ENCODE peak calls at places on chromosomes 4 and X, in nine cellular contexts. P is T1000; M is activated naive CD4-positive, alpha-beta T cell; R is amniotic epithelial cell; G is NCI-H1092; S is CD4-positive, alpha-beta T cell; W is HAP-1; Z is sigmoid colon; J is HEK293T. K is an unnamed sample.
A peak's percentile ranks its signal among the peaks of the same experiment; 100 is the strongest.

GRCh38 chr4:73653695-73654106 is 33.5 kb upstream of the RASSF6 start:
- DNase-seq in P (no peak), M (no peak), R (peak; percentile 63), G (peak; percentile 73), S (no peak), W (peak; percentile 11), Z (no peak), J (peak; percentile 69), K (no peak)

GRCh38 chr4:52939739-52940138 is 77.6 kb downstream of the RASL11B start:
- DNase-seq in P (no peak), M (no peak), R (no peak), G (no peak), S (no peak), W (no peak), Z (no peak), J (no peak), K (no peak)

GRCh38 chrX:115892787-115893671 is 277.5 kb upstream of the AGTR2 start:
- DNase-seq in P (no peak), M (peak; percentile 26), R (no peak), G (peak; percentile 82), S (no peak), W (peak; percentile 52), Z (peak; percentile 80), J (peak; percentile 65), K (peak; percentile 81)

GRCh38 chrX:94058728-94059382 is 384.8 kb downstream of the FAM133A start:
- DNase-seq in P (no peak), M (no peak), R (peak; percentile 65), G (no peak), S (no peak), W (peak; percentile 55), Z (no peak), J (peak; percentile 37), K (no peak)

GRCh38 chr4:151227731-151228130 is 49.2 kb upstream of the PRSS48 start:
- DNase-seq in P (no peak), M (no peak), R (peak; percentile 90), G (no peak), S (no peak), W (no peak), Z (peak; percentile 85), J (no peak), K (no peak)

GRCh38 chr4:147822128-147822527 is 90.2 kb downstream of the ARHGAP10 start:
- DNase-seq in P (no peak), M (no peak), R (peak; percentile 97), G (no peak), S (no peak), W (no peak), Z (peak; percentile 94), J (no peak), K (no peak)

GRCh38 chr4:174520655-174521054 is 1.6 kb downstream of the HPGD start:
- DNase-seq in P (no peak), M (no peak), R (no peak), G (no peak), S (no peak), W (no peak), Z (no peak), J (no peak), K (no peak)

GRCh38 chrX:33324099-33324498 is 112.8 kb upstream of the DMD start:
- DNase-seq in P (no peak), M (no peak), R (no peak), G (no peak), S (no peak), W (no peak), Z (no peak), J (peak; percentile 13), K (no peak)

GRCh38 chr4:13656569-13656988 is 29.1 kb upstream of the BOD1L1 start:
- DNase-seq in P (peak; percentile 60), M (peak; percentile 37), R (peak; percentile 41), G (peak; percentile 15), S (peak; percentile 33), W (peak; percentile 69), Z (peak; percentile 66), J (peak; percentile 54), K (no peak)

GRCh38 chr4:159283697-159284492 is 181.0 kb downstream of the RAPGEF2 start:
- DNase-seq in P (no peak), M (no peak), R (peak; percentile 78), G (no peak), S (no peak), W (no peak), Z (no peak), J (no peak), K (no peak)

K was measured in mesenteric fat pad.